ENCODE peak calls at places on chromosomes 11 and 22, in six cellular contexts. M is BE2C; E is HEK293T; Y is stimulated activated CD8-positive, alpha-beta memory T cell treated with anti-CD3 and anti-CD28 coated beads, Interleukin-4, amount 100 ng/mL, for 1 hour; A is K562; P is NCI-H524. X is an unnamed sample.
A peak's percentile ranks its signal among the peaks of the same experiment; 100 is the strongest.

GRCh38 chr11:117978982-117979381 is 7.2 kb upstream of the IL10RA start:
- DNase-seq in E (no peak), A (no peak), M (no peak), Y (no peak), P (no peak), X (no peak)

GRCh38 chr22:26461188-26461810 is 22.3 kb downstream of the HPS4 start:
- DNase-seq in A (peak; percentile 51), E (peak; percentile 84), P (peak; percentile 24), M (peak; percentile 87), Y (no peak), X (no peak)

GRCh38 chr11:1667906-1668305 is 29.1 kb upstream of the KRTAP5-6 start:
- DNase-seq in M (no peak), P (no peak), Y (no peak), A (no peak), E (no peak), X (no peak)

GRCh38 chr11:23124996-23125395 is 264.7 kb upstream of the CCDC179 start:
- DNase-seq in A (no peak), P (no peak), M (no peak), Y (no peak), E (no peak), X (no peak)

GRCh38 chr22:32499666-32500065 is 25.1 kb downstream of the FBXO7 start:
- DNase-seq in A (no peak), P (no peak), Y (no peak), E (no peak), M (no peak), X (no peak)

GRCh38 chr11:128530119-128531091 is 57.0 kb downstream of the ETS1 start:
- DNase-seq in A (no peak), Y (no peak), M (no peak), P (no peak), E (no peak), X (no peak)

GRCh38 chr11:33915521-33915920 is 23.6 kb upstream of the LMO2 start:
- DNase-seq in M (no peak), A (no peak), E (no peak), P (no peak), Y (no peak), X (no peak)

GRCh38 chr11:106463154-106463553 is 385.7 kb downstream of the AASDHPPT start:
- DNase-seq in A (no peak), E (no peak), P (peak; percentile 18), M (no peak), Y (no peak), X (no peak)

X was measured in cerebellar nuclear complex.